ENCODE peak calls at places on chromosomes 12 and 14, in five cellular contexts. N, Z, S, V and R are unnamed samples.

GRCh38 chr12:54603872-54604271 is 15.4 kb upstream of the PPP1R1A start:
- DNase-seq in S (no peak), V (no peak), Z (no peak), N (no peak), R (no peak)

GRCh38 chr12:117158096-117158495 is 32.2 kb downstream of the FBXO21 start:
- DNase-seq in V (no peak), S (no peak), Z (no peak), N (no peak), R (no peak)

GRCh38 chr12:8077207-8077606 is 4.9 kb upstream of the NECAP1 start:
- DNase-seq in V (no peak), S (no peak), Z (no peak), N (no peak), R (no peak)

GRCh38 chr14:72500234-72500838 is 393.6 kb downstream of the DPF3 start:
- DNase-seq in V (no peak), Z (no peak), N (no peak), S (no peak), R (no peak)

GRCh38 chr14:42222924-42223471 is 616.3 kb downstream of the LRFN5 start:
- DNase-seq in V (peak), S (peak), Z (no peak), N (peak), R (no peak)

GRCh38 chr14:37601849-37602248 is 6.4 kb downstream of the TTC6 start:
- DNase-seq in Z (no peak), V (no peak), N (no peak), S (no peak), R (no peak)

GRCh38 chr12:93784339-93785086 is 107.3 kb downstream of the CRADD start:
- DNase-seq in S (no peak), V (no peak), Z (no peak), N (no peak), R (no peak)

GRCh38 chr14:69287096-69287991 is 27.4 kb downstream of the GALNT16 start:
- DNase-seq in Z (no peak), S (no peak), N (no peak), V (no peak), R (no peak)

GRCh38 chr14:32779845-32780244 is 158.8 kb upstream of the NPAS3 start:
- DNase-seq in N (no peak), Z (no peak), V (no peak), S (no peak), R (no peak)

GRCh38 chr14:21476526-21476924 is 234 bp downstream of the RAB2B start:
- DNase-seq in V (no peak), S (no peak), Z (no peak), N (no peak), R (no peak)

GRCh38 chr12:56688846-56689113 is 696 bp upstream of the PTGES3 start:
- DNase-seq in S (no peak), Z (no peak), N (no peak), V (peak), R (no peak)

GRCh38 chr14:36241183-36241582 is 64.7 kb upstream of the PTCSC3 start:
- DNase-seq in N (no peak), Z (no peak), S (no peak), V (no peak), R (no peak)

GRCh38 chr12:131085816-131086591 is 132.3 kb downstream of the ADGRD1 start:
- DNase-seq in Z (no peak), V (no peak), S (no peak), N (no peak), R (peak)